ENCODE peak calls at places on chromosome 12, in seven cellular contexts. One of them, this sample, is unnamed.

GRCh38 chr12:72234871-72235270 is 37.3 kb upstream of the TRHDE start:
- DNase-seq in GM12878: no peak
- DNase-seq in HepG2: no peak
- DNase-seq in K562: no peak
- DNase-seq in SK-N-SH: no peak
- DNase-seq in GM12891: no peak
- DNase-seq in H1: no peak
- DNase-seq in this sample: no peak

GRCh38 chr12:29756741-29757390 is 26.9 kb downstream of the TMTC1 start:
- DNase-seq in GM12878: no peak
- DNase-seq in K562: no peak
- DNase-seq in SK-N-SH: no peak
- DNase-seq in H1: no peak
- DNase-seq in HepG2: no peak
- DNase-seq in GM12891: no peak
- DNase-seq in this sample: no peak

GRCh38 chr12:72289633-72290032 is 17.5 kb downstream of the TRHDE start:
- DNase-seq in SK-N-SH: no peak
- DNase-seq in HepG2: no peak
- DNase-seq in GM12891: no peak
- DNase-seq in K562: no peak
- DNase-seq in GM12878: no peak
- DNase-seq in H1: no peak
- DNase-seq in this sample: no peak

GRCh38 chr12:47349770-47350408 is 270.1 kb upstream of the AMIGO2 start:
- DNase-seq in GM12878: no peak
- DNase-seq in K562: no peak
- DNase-seq in SK-N-SH: no peak
- DNase-seq in GM12891: no peak
- DNase-seq in HepG2: no peak
- DNase-seq in H1: no peak
- DNase-seq in this sample: no peak

GRCh38 chr12:570949-571794 is 92.1 kb downstream of the NINJ2 start:
- DNase-seq in K562: peak; percentile 32
- DNase-seq in HepG2: peak; percentile 58
- DNase-seq in GM12891: no peak
- DNase-seq in SK-N-SH: no peak
- DNase-seq in H1: peak; percentile 75
- DNase-seq in GM12878: no peak
- DNase-seq in this sample: no peak

GRCh38 chr12:3315201-3315661 is 175.8 kb upstream of the PRMT8 start:
- DNase-seq in SK-N-SH: peak; percentile 65
- DNase-seq in GM12891: no peak
- DNase-seq in K562: no peak
- DNase-seq in H1: no peak
- DNase-seq in HepG2: no peak
- DNase-seq in GM12878: no peak
- DNase-seq in this sample: no peak

GRCh38 chr12:31219521-31219920 is 106.4 kb downstream of the SINHCAF start:
- DNase-seq in HepG2: no peak
- DNase-seq in K562: no peak
- DNase-seq in GM12891: no peak
- DNase-seq in H1: no peak
- DNase-seq in GM12878: no peak
- DNase-seq in SK-N-SH: no peak
- DNase-seq in this sample: no peak

GRCh38 chr12:50992814-50993213 is 33.4 kb downstream of the SLC11A2 start:
- DNase-seq in GM12878: no peak
- DNase-seq in SK-N-SH: no peak
- DNase-seq in GM12891: no peak
- DNase-seq in K562: no peak
- DNase-seq in HepG2: no peak
- DNase-seq in H1: no peak
- DNase-seq in this sample: no peak

GRCh38 chr12:10861366-10861765 is 12.1 kb upstream of the PRR4 start:
- DNase-seq in HepG2: no peak
- DNase-seq in SK-N-SH: no peak
- DNase-seq in GM12878: no peak
- DNase-seq in GM12891: no peak
- DNase-seq in K562: no peak
- DNase-seq in H1: no peak
- DNase-seq in this sample: no peak

GRCh38 chr12:72074956-72075355 is 136.3 kb downstream of the TPH2 start:
- DNase-seq in HepG2: no peak
- DNase-seq in GM12878: no peak
- DNase-seq in SK-N-SH: no peak
- DNase-seq in GM12891: no peak
- DNase-seq in K562: no peak
- DNase-seq in H1: no peak
- DNase-seq in this sample: no peak

GRCh38 chr12:124764451-124764850 is 99.2 kb downstream of the SCARB1 start:
- DNase-seq in GM12891: no peak
- DNase-seq in HepG2: no peak
- DNase-seq in GM12878: no peak
- DNase-seq in SK-N-SH: no peak
- DNase-seq in H1: peak; percentile 71
- DNase-seq in K562: peak; percentile 47
- DNase-seq in this sample: no peak

GRCh38 chr12:39440781-39441180 is 2.1 kb downstream of the KIF21A start:
- DNase-seq in HepG2: no peak
- DNase-seq in K562: no peak
- DNase-seq in H1: no peak
- DNase-seq in SK-N-SH: no peak
- DNase-seq in GM12878: no peak
- DNase-seq in GM12891: no peak
- DNase-seq in this sample: no peak

GRCh38 chr12:53695148-53696138 is 19.6 kb upstream of the ATP5MC2 start:
- DNase-seq in GM12891: no peak
- DNase-seq in H1: peak; percentile 74
- DNase-seq in SK-N-SH: peak; percentile 48
- DNase-seq in GM12878: no peak
- DNase-seq in HepG2: no peak
- DNase-seq in K562: peak; percentile 67
- DNase-seq in this sample: no peak

GRCh38 chr12:5220835-5221234 is 177.2 kb downstream of the KCNA5 start:
- DNase-seq in HepG2: no peak
- DNase-seq in H1: no peak
- DNase-seq in GM12878: no peak
- DNase-seq in GM12891: no peak
- DNase-seq in K562: no peak
- DNase-seq in SK-N-SH: no peak
- DNase-seq in this sample: no peak

GRCh38 chr12:122681814-122682213 is 21.3 kb downstream of the HCAR2 start:
- DNase-seq in GM12891: no peak
- DNase-seq in HepG2: no peak
- DNase-seq in K562: no peak
- DNase-seq in GM12878: peak; percentile 7
- DNase-seq in SK-N-SH: no peak
- DNase-seq in H1: no peak
- DNase-seq in this sample: no peak

GRCh38 chr12:112107728-112108447 is 695 bp downstream of the NAA25 start:
- DNase-seq in GM12891: no peak
- DNase-seq in K562: peak; percentile 44
- DNase-seq in GM12878: no peak
- DNase-seq in H1: no peak
- DNase-seq in SK-N-SH: peak; percentile 63
- DNase-seq in HepG2: no peak
- DNase-seq in this sample: no peak

GRCh38 chr12:94074970-94075695 is 73.2 kb upstream of the PLXNC1 start:
- DNase-seq in H1: no peak
- DNase-seq in GM12878: no peak
- DNase-seq in HepG2: peak; percentile 60
- DNase-seq in SK-N-SH: peak; percentile 48
- DNase-seq in GM12891: no peak
- DNase-seq in K562: peak; percentile 15
- DNase-seq in this sample: no peak

GRCh38 chr12:110998165-110998564 is 77.8 kb upstream of the MYL2 start:
- DNase-seq in HepG2: no peak
- DNase-seq in GM12891: no peak
- DNase-seq in H1: no peak
- DNase-seq in SK-N-SH: no peak
- DNase-seq in K562: no peak
- DNase-seq in GM12878: no peak
- DNase-seq in this sample: no peak

GRCh38 chr12:103757248-103757647 is 83.8 kb downstream of the NT5DC3 start:
- DNase-seq in GM12878: no peak
- DNase-seq in SK-N-SH: no peak
- DNase-seq in H1: no peak
- DNase-seq in K562: no peak
- DNase-seq in GM12891: no peak
- DNase-seq in HepG2: no peak
- DNase-seq in this sample: no peak

GRCh38 chr12:52206309-52207040 is 14.7 kb upstream of the KRT80 start:
- DNase-seq in H1: no peak
- DNase-seq in HepG2: no peak
- DNase-seq in SK-N-SH: no peak
- DNase-seq in GM12878: no peak
- DNase-seq in GM12891: no peak
- DNase-seq in K562: no peak
- DNase-seq in this sample: no peak

GRCh38 chr12:21940972-21941521 is at the start of gene ABCC9:
- DNase-seq in GM12878: no peak
- DNase-seq in SK-N-SH: peak; percentile 35
- DNase-seq in GM12891: no peak
- DNase-seq in H1: peak; percentile 61
- DNase-seq in HepG2: no peak
- DNase-seq in K562: peak; percentile 4
- DNase-seq in this sample: no peak
- TF ChIP-seq TAF1 in GM12878: no peak
- TF ChIP-seq TAF1 in SK-N-SH: no peak
- TF ChIP-seq TAF1 in GM12891: no peak
- TF ChIP-seq TAF1 in H1: peak; percentile 18
- TF ChIP-seq TAF1 in HepG2: no peak
- TF ChIP-seq TAF1 in K562: no peak
- TF ChIP-seq TAF1 in this sample: no peak

GRCh38 chr12:74770552-74770951 is 232.9 kb downstream of the ATXN7L3B start:
- DNase-seq in GM12878: no peak
- DNase-seq in SK-N-SH: no peak
- DNase-seq in K562: no peak
- DNase-seq in GM12891: no peak
- DNase-seq in H1: no peak
- DNase-seq in HepG2: no peak
- DNase-seq in this sample: no peak
- TF ChIP-seq POLR2AphosphoS5 in GM12878: no peak
- TF ChIP-seq POLR2AphosphoS5 in SK-N-SH: no peak
- TF ChIP-seq POLR2AphosphoS5 in K562: no peak
- TF ChIP-seq POLR2AphosphoS5 in GM12891: no peak
- TF ChIP-seq POLR2AphosphoS5 in H1: no peak
- TF ChIP-seq POLR2AphosphoS5 in HepG2: no peak
- TF ChIP-seq POLR2AphosphoS5 in this sample: no peak

GRCh38 chr12:128637616-128638606 is 185.8 kb downstream of the SLC15A4 start:
- DNase-seq in H1: no peak
- DNase-seq in GM12878: peak; percentile 43
- DNase-seq in K562: no peak
- DNase-seq in GM12891: no peak
- DNase-seq in SK-N-SH: no peak
- DNase-seq in HepG2: no peak
- DNase-seq in this sample: no peak
- TF ChIP-seq TAF1 in H1: no peak
- TF ChIP-seq TAF1 in GM12878: no peak
- TF ChIP-seq TAF1 in K562: no peak
- TF ChIP-seq TAF1 in GM12891: no peak
- TF ChIP-seq TAF1 in SK-N-SH: no peak
- TF ChIP-seq TAF1 in HepG2: no peak
- TF ChIP-seq TAF1 in this sample: no peak

DNA sequence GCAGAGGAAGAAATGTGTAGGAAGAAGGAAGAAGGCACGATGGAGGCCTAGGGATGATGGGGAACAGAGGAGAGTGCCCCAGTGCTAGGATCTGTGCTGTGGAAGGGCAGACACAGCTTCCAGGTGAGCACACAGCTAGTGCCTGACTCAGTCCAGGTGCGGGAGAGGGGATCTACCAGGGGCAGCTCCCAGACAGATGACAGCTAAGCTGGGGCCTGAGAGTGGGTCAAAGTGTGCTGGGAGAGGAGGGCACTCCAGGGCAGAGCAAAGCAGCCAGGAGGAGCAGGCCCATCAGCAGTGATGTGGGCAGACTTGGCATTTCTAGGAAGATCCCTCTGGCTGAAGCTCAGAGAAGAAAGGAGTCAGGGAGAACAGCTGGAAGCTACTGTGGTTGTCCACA is 36.7 kb downstream of the LRTM2 start:
- DNase-seq in GM12878: no peak
- DNase-seq in HepG2: no peak
- DNase-seq in H1: no peak
- DNase-seq in K562: no peak
- DNase-seq in GM12891: no peak
- DNase-seq in SK-N-SH: no peak
- DNase-seq in this sample: no peak
- TF ChIP-seq POLR2AphosphoS5 in GM12878: no peak
- TF ChIP-seq POLR2AphosphoS5 in HepG2: no peak
- TF ChIP-seq POLR2AphosphoS5 in H1: no peak
- TF ChIP-seq POLR2AphosphoS5 in K562: no peak
- TF ChIP-seq POLR2AphosphoS5 in GM12891: no peak
- TF ChIP-seq POLR2AphosphoS5 in SK-N-SH: no peak
- TF ChIP-seq POLR2AphosphoS5 in this sample: no peak

GRCh38 chr12:27560126-27560525 is 36.1 kb downstream of the PPFIBP1 start:
- DNase-seq in GM12891: no peak
- DNase-seq in SK-N-SH: no peak
- DNase-seq in K562: no peak
- DNase-seq in GM12878: no peak
- DNase-seq in H1: no peak
- DNase-seq in HepG2: no peak
- DNase-seq in this sample: no peak
- TF ChIP-seq TAF1 in GM12891: no peak
- TF ChIP-seq TAF1 in SK-N-SH: no peak
- TF ChIP-seq TAF1 in K562: no peak
- TF ChIP-seq TAF1 in GM12878: no peak
- TF ChIP-seq TAF1 in H1: no peak
- TF ChIP-seq TAF1 in HepG2: no peak
- TF ChIP-seq TAF1 in this sample: no peak

GRCh38 chr12:8687846-8688601 is 9.8 kb upstream of the RIMKLB start:
- DNase-seq in HepG2: no peak
- DNase-seq in GM12878: no peak
- DNase-seq in SK-N-SH: peak; percentile 77
- DNase-seq in K562: no peak
- DNase-seq in H1: no peak
- DNase-seq in GM12891: no peak
- DNase-seq in this sample: peak; percentile 15
- TF ChIP-seq POLR2AphosphoS5 in HepG2: no peak
- TF ChIP-seq POLR2AphosphoS5 in GM12878: no peak
- TF ChIP-seq POLR2AphosphoS5 in SK-N-SH: peak; percentile 89
- TF ChIP-seq POLR2AphosphoS5 in K562: no peak
- TF ChIP-seq POLR2AphosphoS5 in H1: no peak
- TF ChIP-seq POLR2AphosphoS5 in GM12891: no peak
- TF ChIP-seq POLR2AphosphoS5 in this sample: no peak